ENCODE peak calls at places on chromosomes 6 and 20, in seven cellular contexts. Q is iris pigment epithelial cell; U is adipocyte; X is Calu3; F is activated CD8-positive, alpha-beta memory T cell treated with anti-CD3 and anti-CD28 coated beads for 4 hours; W is activated CD4-positive, CD25-positive, alpha-beta regulatory T cell; J is GM04503. H is an unnamed sample.
A peak's percentile ranks its signal among the peaks of the same experiment; 100 is the strongest.

GRCh38 chr6:148440877-148441453 is 98.3 kb downstream of the SASH1 start:
- DNase-seq in Q (peak; percentile 92), U (peak; percentile 92), X (peak; percentile 27), F (no peak), W (no peak), J (peak; percentile 92), H (no peak)

GRCh38 chr20:35446356-35447078 is 8.5 kb upstream of the GDF5 start:
- DNase-seq in Q (no peak), U (no peak), X (no peak), F (no peak), W (no peak), J (no peak), H (no peak)

GRCh38 chr6:30160791-30161261 is at the start of gene TRIM10:
- DNase-seq in Q (no peak), U (no peak), X (no peak), F (no peak), W (no peak), J (no peak), H (no peak)

GRCh38 chr20:61679473-61679872 is 386.2 kb downstream of the TAF4 start:
- DNase-seq in Q (no peak), U (no peak), X (no peak), F (no peak), W (no peak), J (no peak), H (no peak)

GRCh38 chr6:32700391-32701040 is 34.1 kb upstream of the HLA-DQB1 start:
- DNase-seq in Q (peak; percentile 59), U (peak; percentile 68), X (peak; percentile 69), F (no peak), W (no peak), J (peak; percentile 2), H (peak; percentile 0)

GRCh38 chr6:7512320-7512719 is 29.2 kb upstream of the DSP start:
- DNase-seq in Q (no peak), U (no peak), X (no peak), F (no peak), W (no peak), J (no peak), H (no peak)

GRCh38 chr6:105596284-105596755 is 193.4 kb upstream of the PREP start:
- DNase-seq in Q (peak; percentile 95), U (peak; percentile 90), X (peak; percentile 38), F (no peak), W (no peak), J (peak; percentile 99), H (no peak)

GRCh38 chr20:44720617-44720993 is 5.4 kb downstream of the CCN5 start:
- DNase-seq in Q (peak; percentile 46), U (peak; percentile 80), X (peak; percentile 69), F (no peak), W (no peak), J (no peak), H (no peak)

GRCh38 chr6:38750968-38751615 is 36.0 kb downstream of the DNAH8 start:
- DNase-seq in Q (peak; percentile 25), U (no peak), X (peak; percentile 40), F (no peak), W (no peak), J (no peak), H (no peak)

GRCh38 chr6:90118581-90118980 is 178.1 kb downstream of the BACH2 start:
- DNase-seq in Q (no peak), U (no peak), X (no peak), F (no peak), W (no peak), J (no peak), H (no peak)

GRCh38 chr6:142913511-142914047 is 31.4 kb downstream of the HIVEP2 start:
- DNase-seq in Q (no peak), U (no peak), X (no peak), F (peak; percentile 48), W (peak; percentile 20), J (no peak), H (peak; percentile 58)

GRCh38 chr20:32477594-32478512 is 107.3 kb downstream of the NOL4L start:
- DNase-seq in Q (no peak), U (no peak), X (no peak), F (no peak), W (no peak), J (no peak), H (no peak)

GRCh38 chr20:13259921-13260320 is 38.8 kb downstream of the ISM1 start:
- DNase-seq in Q (no peak), U (no peak), X (no peak), F (no peak), W (no peak), J (no peak), H (no peak)

GRCh38 chr20:32966382-32966781 is 37.9 kb downstream of the SUN5 start:
- DNase-seq in Q (no peak), U (no peak), X (no peak), F (no peak), W (no peak), J (no peak), H (no peak)

GRCh38 chr20:50174456-50174855 is 16.2 kb upstream of the CEBPB start:
- DNase-seq in Q (no peak), U (no peak), X (no peak), F (no peak), W (no peak), J (no peak), H (no peak)

GRCh38 chr6:111875741-111876140 is 2.5 kb upstream of the FYN start:
- DNase-seq in Q (no peak), U (no peak), X (no peak), F (no peak), W (no peak), J (no peak), H (no peak)

GRCh38 chr6:168017629-168018028 is 20.2 kb downstream of the KIF25 start:
- DNase-seq in Q (no peak), U (no peak), X (no peak), F (no peak), W (no peak), J (no peak), H (no peak)

GRCh38 chr6:7723041-7723447 is 2.9 kb upstream of the BMP6 start:
- DNase-seq in Q (peak; percentile 82), U (peak; percentile 86), X (peak; percentile 68), F (peak; percentile 19), W (peak; percentile 46), J (no peak), H (peak; percentile 45)

GRCh38 chr20:7586481-7586880 is 353.8 kb downstream of the HAO1 start:
- DNase-seq in Q (no peak), U (no peak), X (no peak), F (no peak), W (no peak), J (no peak), H (no peak)

GRCh38 chr6:51565472-51565871 is 521.9 kb downstream of the PKHD1 start:
- DNase-seq in Q (no peak), U (no peak), X (no peak), F (no peak), W (no peak), J (no peak), H (no peak)

GRCh38 chr20:18288748-18289705 is 700 bp downstream of the ZNF133 start:
- DNase-seq in Q (peak; percentile 28), U (no peak), X (no peak), F (no peak), W (no peak), J (no peak), H (no peak)